ENCODE peak calls at places on chromosome 15, in five cellular contexts. I is neuronal stem cell, M is H9, Y is trophoblast cell, B is H1. C is an unnamed sample.

GRCh38 chr15:30954674-30955073 is 36.8 kb downstream of the MTMR10 start:
- DNase-seq in I (no peak), M (no peak), Y (no peak), B (no peak), C (peak)

GRCh38 chr15:91950631-91951384 is 97.3 kb downstream of the SLCO3A1 start:
- DNase-seq in I (no peak), M (no peak), Y (no peak), B (no peak), C (peak)

GRCh38 chr15:101437209-101437608 is 52.3 kb downstream of the PCSK6 start:
- DNase-seq in I (no peak), M (no peak), Y (no peak), B (no peak), C (no peak)

GRCh38 chr15:29348308-29348914 is 78.8 kb upstream of the NSMCE3 start:
- DNase-seq in I (no peak), M (peak), Y (peak), B (no peak), C (no peak)

GRCh38 chr15:101022306-101022705 is 103.1 kb downstream of the LRRK1 start:
- DNase-seq in I (no peak), M (peak), Y (no peak), B (no peak), C (no peak)

GRCh38 chr15:77457619-77458265 is 37.1 kb downstream of the HMG20A start:
- DNase-seq in I (no peak), M (no peak), Y (no peak), B (no peak), C (peak)

GRCh38 chr15:63306480-63307073 is 29.2 kb downstream of the APH1B start:
- DNase-seq in I (no peak), M (no peak), Y (no peak), B (no peak), C (no peak)

GRCh38 chr15:82854554-82854953 is 45.1 kb downstream of the WHAMM start:
- DNase-seq in I (no peak), M (peak), Y (no peak), B (no peak), C (no peak)

GRCh38 chr15:76163429-76164020 is 103.7 kb downstream of the TMEM266 start:
- DNase-seq in I (no peak), M (no peak), Y (peak), B (no peak), C (peak)

GRCh38 chr15:70169147-70169546 is 71.4 kb upstream of the TLE3 start:
- DNase-seq in I (no peak), M (no peak), Y (no peak), B (no peak), C (no peak)

GRCh38 chr15:80031841-80032240 is 27.6 kb upstream of the ZFAND6 start:
- DNase-seq in I (no peak), M (no peak), Y (peak), B (no peak), C (no peak)

GRCh38 chr15:43505723-43506122 is 11.7 kb upstream of the MAP1A start:
- DNase-seq in I (no peak), M (no peak), Y (no peak), B (no peak), C (peak)

GRCh38 chr15:64019764-64020163 is 26.5 kb downstream of the DAPK2 start:
- DNase-seq in I (no peak), M (no peak), Y (no peak), B (no peak), C (no peak)

GRCh38 chr15:98952381-98952803 is 55.2 kb downstream of the PGPEP1L start:
- DNase-seq in I (no peak), M (no peak), Y (no peak), B (no peak), C (no peak)

GRCh38 chr15:59148160-59148810 is 43.3 kb downstream of the CCNB2 start:
- DNase-seq in I (no peak), M (no peak), Y (no peak), B (no peak), C (no peak)

GRCh38 chr15:77659350-77660321 is 26.9 kb upstream of the LINGO1 start:
- DNase-seq in I (no peak), M (peak), Y (no peak), B (no peak), C (peak)

GRCh38 chr15:57866149-57866736 is 159.7 kb downstream of the POLR2M start:
- DNase-seq in I (peak), M (peak), Y (peak), B (peak), C (peak)

GRCh38 chr15:59892995-59893394 is 111.1 kb upstream of the FOXB1 start:
- DNase-seq in I (peak), M (peak), Y (no peak), B (no peak), C (no peak)

GRCh38 chr15:95690631-95691340 is 639.7 kb upstream of the NR2F2 start:
- DNase-seq in I (no peak), M (no peak), Y (peak), B (no peak), C (no peak)

GRCh38 chr15:63605816-63606215 is 8.6 kb downstream of the FBXL22 start:
- DNase-seq in I (no peak), M (no peak), Y (no peak), B (no peak), C (no peak)

GRCh38 chr15:55407949-55408766 is at the start of the genes CCPG1 and PIERCE2:
- DNase-seq in I (peak), M (peak), Y (peak), B (peak), C (peak)

GRCh38 chr15:77784361-77785292 is 151.9 kb upstream of the LINGO1 start:
- DNase-seq in I (no peak), M (peak), Y (no peak), B (no peak), C (peak)

GRCh38 chr15:90893175-90894090 is 9.1 kb downstream of the FES start:
- DNase-seq in I (no peak), M (no peak), Y (no peak), B (no peak), C (no peak)

GRCh38 chr15:80404719-80405553 is 754 bp downstream of the ARNT2 start:
- DNase-seq in I (peak), M (peak), Y (no peak), B (no peak), C (no peak)

GRCh38 chr15:85587707-85588441 is 206.9 kb downstream of the KLHL25 start:
- DNase-seq in I (no peak), M (no peak), Y (peak), B (no peak), C (peak)

GRCh38 chr15:67708500-67708899 is 116.8 kb upstream of the SKOR1 start:
- DNase-seq in I (no peak), M (no peak), Y (no peak), B (no peak), C (no peak)
- H3K23ac ChIP-seq in I (no peak), M (no peak), Y (no peak), B (no peak), C (no peak)

GRCh38 chr15:39270221-39270835 is 310.6 kb upstream of the THBS1 start:
- DNase-seq in I (no peak), M (no peak), Y (no peak), B (no peak), C (no peak)
- H3K27ac ChIP-seq in I (no peak), M (no peak), Y (no peak), B (no peak), C (no peak)

GRCh38 chr15:53346583-53346982 is 412.9 kb downstream of the WDR72 start:
- DNase-seq in I (no peak), M (no peak), Y (no peak), B (no peak), C (no peak)
- H2BK12ac ChIP-seq in I (no peak), M (no peak), Y (no peak), B (no peak), C (no peak)

DNA sequence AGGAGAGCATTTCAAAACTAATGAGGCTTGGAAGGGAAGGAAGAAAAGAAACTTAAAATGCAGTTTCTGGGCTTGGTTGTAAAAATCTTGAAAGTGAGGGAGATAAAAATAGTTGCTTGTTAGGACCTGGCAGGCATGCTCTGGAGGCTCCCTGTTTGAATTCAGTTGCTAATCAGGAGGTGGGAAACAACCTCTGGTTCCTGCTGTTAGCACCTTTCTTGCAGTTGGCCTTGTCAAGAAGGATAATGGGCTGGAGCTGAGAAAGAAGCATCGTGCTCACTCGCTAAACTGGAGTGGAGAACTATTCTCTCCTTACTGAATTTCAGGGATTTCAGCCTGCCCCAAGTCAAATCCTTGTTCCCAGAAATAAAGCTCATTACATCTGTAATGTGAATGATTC is 23.4 kb downstream of the SNAPC5 start:
- DNase-seq in I (no peak), M (peak), Y (no peak), B (peak), C (no peak)
- H3K23ac ChIP-seq in I (no peak), M (no peak), Y (no peak), B (no peak), C (no peak)

GRCh38 chr15:68479870-68480269 is 47.9 kb upstream of the ITGA11 start:
- DNase-seq in I (no peak), M (no peak), Y (no peak), B (no peak), C (peak)
- H3K27ac ChIP-seq in I (no peak), M (no peak), Y (no peak), B (no peak), C (peak)